ENCODE peak calls at places on chromosome 21, in seven cellular contexts. L, E, W, V, P, Z and D are unnamed samples.

GRCh38 chr21:40176732-40177131 is 309.5 kb downstream of the PCP4 start:
- DNase-seq in L (no peak), E (peak), W (no peak), V (no peak), P (no peak), Z (no peak), D (no peak)

GRCh38 chr21:41185802-41186201 is 17.8 kb downstream of the BACE2 start:
- DNase-seq in L (no peak), E (no peak), W (no peak), V (no peak), P (no peak), Z (no peak), D (no peak)

GRCh38 chr21:42698730-42699129 is 45.3 kb downstream of the PDE9A start:
- DNase-seq in L (no peak), E (no peak), W (no peak), V (no peak), P (no peak), Z (no peak), D (no peak)

GRCh38 chr21:31117046-31117916 is 79.0 kb upstream of the KRTAP19-8 start:
- DNase-seq in L (peak), E (no peak), W (no peak), V (no peak), P (no peak), Z (no peak), D (peak)

GRCh38 chr21:25396135-25396711 is 211.1 kb downstream of the MRPL39 start:
- DNase-seq in L (no peak), E (no peak), W (no peak), V (no peak), P (no peak), Z (peak), D (no peak)

GRCh38 chr21:37237764-37238163 is 29.4 kb downstream of the VPS26C start:
- DNase-seq in L (no peak), E (no peak), W (peak), V (no peak), P (no peak), Z (no peak), D (no peak)

GRCh38 chr21:15809818-15810217 is 80.0 kb downstream of the USP25 start:
- DNase-seq in L (no peak), E (no peak), W (no peak), V (no peak), P (no peak), Z (no peak), D (no peak)

GRCh38 chr21:23488245-23488644 is 2119.0 kb downstream of the MRPL39 start:
- DNase-seq in L (no peak), E (no peak), W (no peak), V (no peak), P (no peak), Z (no peak), D (no peak)

GRCh38 chr21:41951876-41952567 is 1.8 kb downstream of the C2CD2 start:
- DNase-seq in L (no peak), E (no peak), W (no peak), V (no peak), P (no peak), Z (no peak), D (no peak)

GRCh38 chr21:36087362-36088138 is 17.7 kb downstream of the CBR1 start:
- DNase-seq in L (no peak), E (no peak), W (no peak), V (no peak), P (no peak), Z (no peak), D (no peak)

GRCh38 chr21:36005018-36005417 is 55.3 kb downstream of the SETD4 start:
- DNase-seq in L (no peak), E (no peak), W (no peak), V (no peak), P (no peak), Z (no peak), D (no peak)

GRCh38 chr21:14531927-14532326 is 14.2 kb downstream of the SAMSN1 start:
- DNase-seq in L (no peak), E (no peak), W (no peak), V (no peak), P (no peak), Z (no peak), D (no peak)

GRCh38 chr21:17925000-17925610 is 105.9 kb upstream of the C21orf91 start:
- DNase-seq in L (peak), E (peak), W (peak), V (peak), P (peak), Z (peak), D (peak)

GRCh38 chr21:39373634-39374033 is 24.7 kb upstream of the HMGN1 start:
- DNase-seq in L (no peak), E (peak), W (no peak), V (no peak), P (peak), Z (no peak), D (peak)

GRCh38 chr21:27507695-27508094 is 540.8 kb upstream of the ADAMTS5 start:
- DNase-seq in L (no peak), E (no peak), W (no peak), V (no peak), P (no peak), Z (no peak), D (no peak)

GRCh38 chr21:41620541-41620940 is 112.6 kb upstream of the TMPRSS2 start:
- DNase-seq in L (no peak), E (no peak), W (no peak), V (no peak), P (no peak), Z (no peak), D (no peak)

GRCh38 chr21:31176080-31176551 is 137.8 kb upstream of the KRTAP19-8 start:
- DNase-seq in L (no peak), E (peak), W (no peak), V (no peak), P (no peak), Z (no peak), D (no peak)

GRCh38 chr21:42616366-42617340 is 36.8 kb upstream of the PDE9A start:
- DNase-seq in L (no peak), E (no peak), W (no peak), V (no peak), P (no peak), Z (no peak), D (no peak)

GRCh38 chr21:39696620-39697019 is 48.4 kb upstream of the IGSF5 start:
- DNase-seq in L (no peak), E (no peak), W (no peak), V (no peak), P (no peak), Z (no peak), D (no peak)

GRCh38 chr21:36487641-36488307 is 7.9 kb upstream of the CLDN14 start:
- DNase-seq in L (no peak), E (no peak), W (no peak), V (no peak), P (no peak), Z (no peak), D (no peak)

GRCh38 chr21:41247561-41247968 is 69.0 kb upstream of the FAM3B start:
- DNase-seq in L (no peak), E (no peak), W (peak), V (no peak), P (peak), Z (no peak), D (no peak)

GRCh38 chr21:39087238-39087975 is 95.8 kb downstream of the PSMG1 start:
- DNase-seq in L (no peak), E (no peak), W (no peak), V (no peak), P (no peak), Z (no peak), D (no peak)

GRCh38 chr21:38277501-38278111 is 20.8 kb downstream of the KCNJ15 start:
- DNase-seq in L (no peak), E (no peak), W (no peak), V (no peak), P (no peak), Z (no peak), D (no peak)

GRCh38 chr21:35989185-35989735 is 71.1 kb downstream of the SETD4 start:
- DNase-seq in L (no peak), E (no peak), W (no peak), V (no peak), P (no peak), Z (no peak), D (no peak)

GRCh38 chr21:31346256-31346821 is 2.3 kb upstream of the TIAM1 start:
- DNase-seq in L (no peak), E (no peak), W (no peak), V (no peak), P (no peak), Z (no peak), D (no peak)

GRCh38 chr21:27086630-27087029 is 119.7 kb upstream of the ADAMTS5 start:
- DNase-seq in L (no peak), E (no peak), W (no peak), V (no peak), P (no peak), Z (no peak), D (no peak)

GRCh38 chr21:17949395-17949794 is 130.2 kb upstream of the C21orf91 start:
- DNase-seq in L (no peak), E (no peak), W (no peak), V (no peak), P (no peak), Z (no peak), D (no peak)

GRCh38 chr21:40556442-40556968 is 290.5 kb downstream of the DSCAM start:
- DNase-seq in L (no peak), E (no peak), W (no peak), V (no peak), P (no peak), Z (no peak), D (no peak)

GRCh38 chr21:41932576-41933258 is 21.1 kb downstream of the C2CD2 start:
- DNase-seq in L (peak), E (peak), W (no peak), V (peak), P (peak), Z (no peak), D (no peak)

GRCh38 chr21:39217356-39218081 is 34.3 kb upstream of the PSMG1 start:
- DNase-seq in L (no peak), E (no peak), W (no peak), V (no peak), P (no peak), Z (no peak), D (no peak)

GRCh38 chr21:30408782-30409494 is 13.1 kb downstream of the KRTAP13-1 start:
- DNase-seq in L (peak), E (peak), W (peak), V (no peak), P (peak), Z (no peak), D (peak)

GRCh38 chr21:41045534-41046268 is 122.3 kb upstream of the BACE2 start:
- DNase-seq in L (no peak), E (peak), W (peak), V (peak), P (peak), Z (no peak), D (peak)

GRCh38 chr21:16084776-16085364 is 355.1 kb downstream of the USP25 start:
- DNase-seq in L (no peak), E (no peak), W (no peak), V (no peak), P (no peak), Z (no peak), D (no peak)

GRCh38 chr21:23725576-23725975 is 1881.7 kb downstream of the MRPL39 start:
- DNase-seq in L (no peak), E (no peak), W (no peak), V (no peak), P (no peak), Z (no peak), D (peak)

GRCh38 chr21:38219049-38219628 is 37.7 kb upstream of the KCNJ15 start:
- DNase-seq in L (peak), E (peak), W (peak), V (peak), P (peak), Z (no peak), D (no peak)

DNA sequence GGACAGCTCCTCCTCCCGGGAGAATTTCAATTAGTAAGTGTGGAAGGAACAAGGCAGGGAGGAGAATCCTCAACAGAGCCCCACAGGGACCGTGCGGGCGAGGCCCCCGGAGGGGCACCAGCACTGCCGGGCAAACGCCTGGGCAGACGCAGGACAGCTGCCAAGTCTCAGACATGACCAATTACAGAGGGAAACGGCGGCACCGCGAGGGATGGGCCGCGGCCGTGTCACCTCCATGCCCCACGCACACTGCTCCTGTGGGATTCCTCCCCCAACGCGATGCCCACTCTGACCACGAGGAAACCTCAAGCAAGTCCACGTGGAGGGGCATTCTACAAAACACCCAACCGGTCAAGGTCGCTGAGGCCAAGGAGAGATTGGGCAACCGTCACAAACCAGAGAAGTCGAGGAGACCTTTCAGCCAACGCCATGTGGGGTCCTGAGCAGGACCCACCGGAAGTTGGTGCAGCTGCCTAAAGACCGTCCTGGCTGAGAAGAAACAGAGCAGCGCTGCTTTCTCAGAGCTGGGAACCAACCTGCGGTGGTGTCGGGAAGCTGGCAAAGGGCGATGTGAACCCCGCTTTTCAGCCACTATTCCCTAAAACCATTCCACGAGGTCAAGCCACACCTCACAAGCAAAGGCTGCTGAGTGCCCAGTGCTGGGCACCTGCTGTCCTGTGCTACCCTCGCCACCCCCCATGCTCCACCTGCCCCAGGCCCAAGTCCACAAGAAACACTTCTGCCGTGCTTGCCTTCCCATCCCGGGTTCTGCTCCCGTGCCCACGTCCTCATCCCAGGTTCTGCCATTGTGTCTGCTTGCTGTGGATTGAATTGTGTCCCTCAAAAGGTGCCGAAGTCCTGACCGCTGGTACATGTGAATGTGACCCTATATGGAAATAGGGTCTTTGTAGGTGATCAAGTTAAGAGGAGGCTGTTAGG is 1.4 kb upstream of the KRTAP10-4 start:
- DNase-seq in L (no peak), E (no peak), W (no peak), V (no peak), P (no peak), Z (no peak), D (no peak)
- TF ChIP-seq JUND in L (no peak), E (no peak), W (no peak), V (no peak), P (no peak), Z (no peak), D (no peak)

GRCh38 chr21:34900376-34900775 is 148.7 kb downstream of the RUNX1 start:
- DNase-seq in L (no peak), E (no peak), W (no peak), V (no peak), P (no peak), Z (no peak), D (no peak)
- TF ChIP-seq JUND in L (no peak), E (no peak), W (no peak), V (no peak), P (no peak), Z (no peak), D (no peak)

GRCh38 chr21:45460611-45461368 is 55.8 kb downstream of the COL18A1 start:
- DNase-seq in L (no peak), E (no peak), W (no peak), V (no peak), P (peak), Z (no peak), D (no peak)
- TF ChIP-seq JUND in L (no peak), E (no peak), W (no peak), V (no peak), P (no peak), Z (no peak), D (no peak)

GRCh38 chr21:34911360-34911759 is 137.7 kb downstream of the RUNX1 start:
- DNase-seq in L (no peak), E (no peak), W (no peak), V (no peak), P (no peak), Z (no peak), D (no peak)
- TF ChIP-seq JUND in L (no peak), E (no peak), W (no peak), V (no peak), P (no peak), Z (no peak), D (no peak)